ENCODE peak calls at places on chromosome 7, in ten cellular contexts. U, K, W, E, J, O, T, B, S and N are unnamed samples.

GRCh38 chr7:155551785-155552611 is 5.6 kb upstream of the CNPY1 start:
- DNase-seq in U (no peak), J (no peak), S (no peak), W (no peak), O (no peak), B (no peak), T (no peak), K (no peak), E (no peak), N (no peak)

GRCh38 chr7:41131956-41132355 is 570.9 kb downstream of the INHBA start:
- DNase-seq in W (no peak), T (no peak), J (no peak), O (no peak), U (no peak), K (no peak), S (no peak), B (no peak), E (no peak), N (no peak)

GRCh38 chr7:138727336-138728099 is 26.4 kb upstream of the SVOPL start:
- DNase-seq in S (no peak), O (no peak), K (no peak), T (no peak), J (no peak), E (no peak), W (no peak), B (no peak), U (no peak), N (no peak)

GRCh38 chr7:7157887-7158271 is 24.5 kb upstream of the C1GALT1 start:
- DNase-seq in U (peak; percentile 46), B (no peak), T (peak; percentile 53), J (no peak), E (no peak), S (no peak), W (no peak), O (peak; percentile 39), K (no peak), N (no peak)

GRCh38 chr7:99197498-99197897 is 10.4 kb downstream of the KPNA7 start:
- DNase-seq in W (no peak), T (no peak), E (no peak), U (no peak), O (no peak), S (no peak), J (no peak), B (no peak), K (no peak), N (no peak)

GRCh38 chr7:18434171-18434570 is 61.4 kb upstream of the HDAC9 start:
- DNase-seq in B (no peak), K (no peak), T (no peak), J (no peak), W (no peak), E (no peak), O (no peak), U (no peak), S (no peak), N (no peak)

GRCh38 chr7:158015403-158016116 is 572.1 kb downstream of the PTPRN2 start:
- DNase-seq in W (no peak), U (no peak), S (no peak), B (no peak), K (no peak), J (no peak), T (no peak), E (no peak), O (no peak), N (no peak)

GRCh38 chr7:150370612-150371071 is 2.0 kb downstream of the REPIN1 start:
- DNase-seq in B (no peak), O (peak; percentile 86), T (peak; percentile 80), J (no peak), S (no peak), U (no peak), W (no peak), K (no peak), E (no peak), N (no peak)

GRCh38 chr7:2824678-2825461 is 19.2 kb downstream of the GNA12 start:
- DNase-seq in E (no peak), T (peak; percentile 37), W (no peak), U (no peak), B (no peak), J (no peak), S (no peak), O (no peak), K (no peak), N (no peak)

GRCh38 chr7:70405241-70405640 is 726.7 kb upstream of the GALNT17 start:
- DNase-seq in U (no peak), B (no peak), O (no peak), K (no peak), W (no peak), J (no peak), S (no peak), T (no peak), E (no peak), N (no peak)

GRCh38 chr7:32152576-32152975 is 82.4 kb upstream of the PDE1C start:
- DNase-seq in O (no peak), B (no peak), E (no peak), T (no peak), U (no peak), S (no peak), W (no peak), J (no peak), K (no peak), N (no peak)

GRCh38 chr7:151242181-151243044 is 6.1 kb downstream of the SMARCD3 start:
- DNase-seq in J (no peak), B (no peak), K (no peak), O (no peak), T (no peak), E (peak; percentile 37), S (no peak), W (no peak), U (no peak), N (no peak)

GRCh38 chr7:33215992-33216391 is 86.6 kb downstream of the BBS9 start:
- DNase-seq in W (no peak), K (no peak), U (no peak), J (no peak), O (no peak), T (no peak), S (no peak), E (no peak), B (no peak), N (no peak)

GRCh38 chr7:289209-289755 is 688 bp upstream of the FOXL3 start:
- DNase-seq in S (no peak), U (no peak), J (no peak), K (peak; percentile 60), E (no peak), B (no peak), W (no peak), T (no peak), O (no peak), N (no peak)

GRCh38 chr7:47663841-47664240 is 81.9 kb upstream of the TNS3 start:
- DNase-seq in J (no peak), K (no peak), B (no peak), U (no peak), E (no peak), T (no peak), O (no peak), S (no peak), W (no peak), N (no peak)

GRCh38 chr7:2723138-2723850 is 35.3 kb downstream of the AMZ1 start:
- DNase-seq in K (no peak), O (no peak), U (no peak), B (no peak), E (no peak), W (no peak), T (no peak), J (no peak), S (no peak), N (no peak)

GRCh38 chr7:143416565-143417149 is 8.0 kb upstream of the EPHA1 start:
- DNase-seq in E (no peak), O (no peak), T (peak; percentile 53), K (peak; percentile 82), U (no peak), S (peak; percentile 70), W (no peak), J (no peak), B (no peak), N (no peak)

GRCh38 chr7:151570366-151570915 is 50.7 kb upstream of the RHEB start:
- DNase-seq in W (no peak), S (no peak), B (no peak), J (no peak), E (no peak), T (peak; percentile 47), K (no peak), U (no peak), O (no peak), N (no peak)

GRCh38 chr7:16028103-16028502 is 341.6 kb upstream of the MEOX2 start:
- DNase-seq in O (peak; percentile 64), U (peak; percentile 22), S (peak; percentile 9), J (no peak), B (no peak), K (no peak), E (no peak), W (no peak), T (peak; percentile 95), N (no peak)

GRCh38 chr7:77479536-77480088 is 57.5 kb upstream of the PTPN12 start:
- DNase-seq in K (no peak), U (no peak), J (no peak), W (no peak), B (no peak), S (no peak), O (no peak), T (peak; percentile 30), E (no peak), N (no peak)

GRCh38 chr7:97639036-97639435 is 92.8 kb upstream of the TAC1 start:
- DNase-seq in B (no peak), J (no peak), K (no peak), T (no peak), U (no peak), O (no peak), W (no peak), E (no peak), S (no peak), N (no peak)

GRCh38 chr7:127792528-127793342 is 140.7 kb downstream of the SND1 start:
- DNase-seq in O (no peak), E (peak; percentile 30), B (no peak), J (peak; percentile 62), K (no peak), T (no peak), S (peak; percentile 12), U (no peak), W (no peak), N (no peak)

GRCh38 chr7:46107610-46108217 is 186.6 kb upstream of the IGFBP3 start:
- DNase-seq in T (no peak), K (peak; percentile 36), W (no peak), U (no peak), J (no peak), O (no peak), S (no peak), B (no peak), E (no peak), N (no peak)

GRCh38 chr7:93148727-93149126 is 542 bp upstream of the SAMD9L start:
- DNase-seq in S (no peak), J (no peak), T (no peak), O (no peak), K (no peak), B (no peak), U (no peak), W (no peak), E (no peak), N (no peak)

GRCh38 chr7:117790731-117791130 is 82.5 kb downstream of the CTTNBP2 start:
- DNase-seq in U (no peak), E (no peak), B (no peak), S (no peak), K (no peak), O (no peak), W (no peak), T (no peak), J (no peak), N (no peak)

GRCh38 chr7:34157137-34157536 is 251.8 kb downstream of the BMPER start:
- DNase-seq in U (no peak), O (no peak), E (no peak), B (no peak), K (no peak), W (no peak), S (no peak), T (no peak), J (no peak), N (no peak)

GRCh38 chr7:121547341-121548092 is 151.4 kb upstream of the FAM3C start:
- DNase-seq in B (no peak), W (no peak), E (no peak), J (no peak), T (peak; percentile 78), U (no peak), K (peak; percentile 51), S (peak; percentile 18), O (peak; percentile 40), N (no peak)

GRCh38 chr7:50379082-50379481 is 71.1 kb downstream of the FIGNL1 start:
- DNase-seq in S (no peak), J (no peak), B (no peak), U (no peak), W (no peak), O (no peak), K (no peak), T (no peak), E (no peak), N (no peak)